ENCODE peak calls at places on chromosome 6, in ten cellular contexts. K is cardiac fibroblast, Y is HFF-Myc, F is brain microvascular endothelial cell, Q is lung, L is fibroblast of mammary gland, C is tibial nerve, P is progenitor cell of endocrine pancreas, I is psoas muscle, T is heart right ventricle. S is an unnamed sample.

GRCh38 chr6:111242452-111242851 is 155.1 kb downstream of the SLC16A10 start:
- DNase-seq in K (no peak), Y (no peak), F (peak; percentile 89), Q (no peak), L (peak; percentile 25), C (no peak), P (no peak), I (no peak), T (no peak), S (no peak)

GRCh38 chr6:141874930-141875602 is 257.7 kb upstream of the GJE1 start:
- DNase-seq in K (peak; percentile 69), Y (no peak), F (no peak), Q (no peak), L (peak; percentile 42), C (no peak), P (no peak), I (no peak), T (no peak), S (no peak)

GRCh38 chr6:36666726-36667591 is 11.6 kb upstream of the CDKN1A start:
- DNase-seq in K (peak; percentile 97), Y (no peak), F (peak; percentile 93), Q (peak; percentile 74), L (peak; percentile 97), C (peak; percentile 74), P (no peak), I (peak; percentile 88), T (peak; percentile 72), S (peak; percentile 86)

GRCh38 chr6:41428995-41429417 is 93.6 kb downstream of the NCR2 start:
- DNase-seq in K (peak; percentile 26), Y (no peak), F (peak; percentile 19), Q (no peak), L (peak; percentile 63), C (peak; percentile 35), P (no peak), I (peak; percentile 52), T (peak; percentile 32), S (no peak)

GRCh38 chr6:157610451-157610999 is 212.5 kb upstream of the SNX9 start:
- DNase-seq in K (no peak), Y (no peak), F (no peak), Q (no peak), L (no peak), C (no peak), P (no peak), I (no peak), T (no peak), S (no peak)

GRCh38 chr6:54629132-54629531 is 217.4 kb upstream of the FAM83B start:
- DNase-seq in K (no peak), Y (no peak), F (no peak), Q (no peak), L (no peak), C (no peak), P (no peak), I (no peak), T (no peak), S (no peak)

GRCh38 chr6:56803594-56803993 is 151.3 kb upstream of the BEND6 start:
- DNase-seq in K (peak; percentile 78), Y (no peak), F (peak; percentile 60), Q (no peak), L (peak; percentile 75), C (no peak), P (no peak), I (no peak), T (no peak), S (no peak)

GRCh38 chr6:106094261-106094963 is 8.3 kb downstream of the PRDM1 start:
- DNase-seq in K (no peak), Y (no peak), F (no peak), Q (no peak), L (no peak), C (no peak), P (no peak), I (no peak), T (no peak), S (no peak)

GRCh38 chr6:134421496-134421895 is 103.6 kb upstream of the SGK1 start:
- DNase-seq in K (peak; percentile 53), Y (no peak), F (peak; percentile 40), Q (no peak), L (peak; percentile 87), C (no peak), P (no peak), I (no peak), T (no peak), S (no peak)

DNA sequence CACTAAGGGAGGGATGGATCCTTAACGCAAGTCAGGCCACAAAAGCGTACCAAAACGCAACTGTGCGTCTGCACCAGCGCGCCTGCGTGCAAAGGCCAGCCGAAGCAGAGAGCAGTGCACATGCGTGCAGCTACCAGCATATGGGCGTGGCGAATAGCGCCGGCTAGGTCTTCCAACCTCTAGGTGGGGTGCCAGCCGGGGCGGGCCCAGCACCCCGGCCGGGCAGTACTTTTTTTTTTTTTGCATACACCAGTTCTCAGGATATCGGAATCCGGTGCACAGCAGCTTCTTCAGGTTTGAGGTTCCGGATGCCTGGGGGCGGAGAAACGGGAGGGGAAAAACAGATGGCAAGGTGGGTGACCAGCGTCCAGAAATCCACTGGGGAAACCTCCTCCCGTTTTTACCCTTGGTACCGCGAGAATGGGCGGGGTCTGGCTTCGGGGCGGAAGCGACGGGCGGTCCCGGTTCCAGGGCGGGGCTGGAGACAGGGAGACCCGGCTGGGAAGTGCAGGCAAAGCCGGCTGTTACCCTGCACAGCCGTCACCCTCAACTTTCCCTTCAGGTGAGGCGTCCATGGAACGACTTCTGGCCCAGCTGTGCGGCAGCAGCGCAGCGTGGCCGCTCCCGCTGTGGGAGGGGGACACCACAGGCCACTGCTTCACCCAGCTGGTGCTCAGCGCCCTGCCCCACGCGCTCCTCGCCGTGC is at the start of gene ABCC10:
- DNase-seq in K (peak; percentile 97), Y (peak; percentile 93), F (peak; percentile 94), Q (peak; percentile 96), L (peak; percentile 98), C (peak; percentile 84), P (peak; percentile 88), I (peak; percentile 95), T (peak; percentile 95), S (peak; percentile 97)
- TF ChIP-seq CTCF in K (peak; percentile 54), Y (peak; percentile 39), F (peak; percentile 64), Q (no peak), L (peak; percentile 37), C (peak; percentile 37), P (peak; percentile 52), I (peak; percentile 52), T (peak; percentile 48), S (peak; percentile 51)

DNA sequence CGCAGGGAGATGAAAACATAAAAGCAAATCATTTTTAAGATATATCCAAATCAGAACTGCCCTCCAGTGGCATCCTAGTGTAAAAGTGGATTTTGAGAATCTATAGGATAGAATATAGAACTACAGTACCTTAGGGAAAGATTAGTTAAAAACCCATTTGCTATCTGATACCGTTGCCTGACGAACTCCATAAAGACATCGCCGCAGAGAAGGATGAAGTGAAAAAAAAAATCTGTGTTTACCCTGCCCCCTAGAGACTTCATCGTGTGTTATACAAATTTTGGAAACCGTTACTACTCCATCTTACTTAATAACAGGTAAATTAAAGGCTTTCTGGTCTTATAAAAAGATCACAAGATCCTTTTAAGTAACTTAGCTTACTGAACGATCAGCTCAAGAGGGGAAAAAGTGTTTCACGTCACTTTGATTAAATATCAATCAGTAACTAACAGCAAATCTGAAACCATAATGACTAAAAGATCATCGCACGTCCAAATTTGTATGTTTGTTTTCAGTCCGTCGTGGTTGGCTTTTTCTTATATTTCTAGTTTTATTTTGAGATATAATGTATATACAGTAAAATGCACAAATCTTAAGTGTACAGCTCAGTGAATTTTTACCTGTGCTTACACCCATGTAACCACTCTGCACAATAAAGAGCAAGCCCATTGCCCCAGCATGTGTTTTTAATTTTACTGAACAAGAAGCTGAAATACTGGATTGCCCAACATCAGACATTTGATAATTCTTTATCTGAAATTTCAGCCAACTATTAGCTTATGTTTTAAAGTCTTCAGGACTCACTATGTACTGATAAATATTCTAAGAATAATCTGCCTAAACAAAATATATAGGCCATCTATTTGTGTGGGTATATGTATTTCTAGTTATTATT is 879 bp upstream of the MCM3 start:
- DNase-seq in K (peak; percentile 30), Y (no peak), F (no peak), Q (no peak), L (peak; percentile 63), C (no peak), P (no peak), I (no peak), T (no peak), S (no peak)
- TF ChIP-seq CTCF in K (no peak), Y (no peak), F (peak; percentile 28), Q (no peak), L (peak; percentile 18), C (no peak), P (no peak), I (no peak), T (no peak), S (no peak)

GRCh38 chr6:44076366-44077200 is 50.7 kb downstream of the MRPL14 start:
- DNase-seq in K (no peak), Y (no peak), F (no peak), Q (no peak), L (no peak), C (no peak), P (no peak), I (peak; percentile 74), T (peak; percentile 79), S (peak; percentile 67)
- TF ChIP-seq CTCF in K (no peak), Y (no peak), F (no peak), Q (no peak), L (no peak), C (no peak), P (peak; percentile 9), I (no peak), T (no peak), S (no peak)

GRCh38 chr6:129694036-129694435 is 15.9 kb downstream of the ARHGAP18 start:
- DNase-seq in K (no peak), Y (no peak), F (no peak), Q (no peak), L (no peak), C (no peak), P (no peak), I (no peak), T (no peak), S (no peak)

GRCh38 chr6:129697788-129698187 is 12.2 kb downstream of the ARHGAP18 start:
- DNase-seq in K (no peak), Y (no peak), F (no peak), Q (no peak), L (no peak), C (no peak), P (no peak), I (no peak), T (no peak), S (no peak)

GRCh38 chr6:129696843-129697242 is 13.1 kb downstream of the ARHGAP18 start:
- DNase-seq in K (no peak), Y (no peak), F (no peak), Q (no peak), L (no peak), C (no peak), P (no peak), I (no peak), T (no peak), S (no peak)

GRCh38 chr6:129695373-129696027 is 14.5 kb downstream of the ARHGAP18 start:
- DNase-seq in K (no peak), Y (no peak), F (no peak), Q (no peak), L (no peak), C (no peak), P (no peak), I (no peak), T (no peak), S (no peak)

DNA sequence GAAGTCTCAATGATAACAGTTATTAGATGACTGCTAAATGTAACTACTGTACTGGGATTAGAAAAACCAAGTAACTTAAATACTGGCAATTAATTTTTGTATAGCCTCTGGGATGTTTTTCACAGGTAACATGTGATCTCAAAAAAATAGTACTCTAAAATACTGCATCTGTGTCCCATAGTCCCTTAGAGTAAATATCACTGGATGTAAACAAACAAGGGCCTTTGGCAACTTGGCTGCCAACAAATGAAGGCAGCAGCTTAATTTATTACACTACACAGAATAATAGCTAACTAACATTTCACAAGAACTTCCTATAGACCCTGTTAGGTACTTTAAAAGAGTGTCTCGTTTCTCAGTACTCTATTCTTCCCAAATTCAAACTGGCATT is 14.0 kb downstream of the ARHGAP18 start:
- DNase-seq in K (no peak), Y (no peak), F (no peak), Q (no peak), L (no peak), C (no peak), P (no peak), I (no peak), T (no peak), S (no peak)
- TF ChIP-seq CTCF in K (no peak), Y (no peak), F (no peak), Q (no peak), L (no peak), C (no peak), P (no peak), I (no peak), T (no peak), S (no peak)